ENCODE peak calls at places on chromosomes 7 and 10, in six cellular contexts. O is WTC11, Z is endothelial cell of umbilical vein, I is GM20000, Q is nephron progenitor cell, Y is MM.1S. E is an unnamed sample.

GRCh38 chr10:67784584-67784983 is 53.4 kb downstream of the DNAJC12 start:
- DNase-seq in O (no peak), Z (no peak), I (no peak), Q (no peak), Y (no peak), E (no peak)

GRCh38 chr7:116661741-116662329 is 10.2 kb upstream of the MET start:
- DNase-seq in O (no peak), Z (no peak), I (no peak), Q (peak), Y (no peak), E (no peak)

GRCh38 chr7:42350801-42351200 is 113.8 kb upstream of the GLI3 start:
- DNase-seq in O (no peak), Z (no peak), I (no peak), Q (no peak), Y (no peak), E (no peak)

GRCh38 chr10:110737886-110738634 is 93.9 kb downstream of the RBM20 start:
- DNase-seq in O (no peak), Z (no peak), I (no peak), Q (no peak), Y (no peak), E (no peak)

GRCh38 chr10:69864321-69864720 is 62.6 kb downstream of the COL13A1 start:
- DNase-seq in O (no peak), Z (peak), I (no peak), Q (no peak), Y (no peak), E (no peak)

GRCh38 chr7:148819697-148820332 is 64.3 kb downstream of the EZH2 start:
- DNase-seq in O (no peak), Z (peak), I (no peak), Q (no peak), Y (no peak), E (no peak)

GRCh38 chr10:62772186-62772950 is 32.2 kb upstream of the ADO start:
- DNase-seq in O (no peak), Z (no peak), I (no peak), Q (no peak), Y (no peak), E (no peak)

GRCh38 chr10:381346-381745 is 246.1 kb downstream of the ZMYND11 start:
- DNase-seq in O (no peak), Z (no peak), I (no peak), Q (no peak), Y (no peak), E (no peak)

GRCh38 chr7:14938181-14938580 is 35.6 kb upstream of the DGKB start:
- DNase-seq in O (no peak), Z (no peak), I (no peak), Q (no peak), Y (no peak), E (no peak)

GRCh38 chr7:72441791-72442190 is 29.7 kb upstream of the CALN1 start:
- DNase-seq in O (no peak), Z (no peak), I (no peak), Q (no peak), Y (no peak), E (no peak)

GRCh38 chr7:2651336-2651735 is 19.6 kb downstream of the TTYH3 start:
- DNase-seq in O (no peak), Z (no peak), I (no peak), Q (no peak), Y (no peak), E (peak)

GRCh38 chr10:101749033-101749432 is 26.9 kb downstream of the FGF8 start:
- DNase-seq in O (peak), Z (no peak), I (no peak), Q (peak), Y (no peak), E (no peak)

GRCh38 chr7:49791089-49791741 is 17.8 kb downstream of the VWC2 start:
- DNase-seq in O (peak), Z (no peak), I (peak), Q (peak), Y (peak), E (peak)

GRCh38 chr10:29317423-29318021 is 28.7 kb downstream of the LYZL1 start:
- DNase-seq in O (no peak), Z (no peak), I (no peak), Q (no peak), Y (no peak), E (no peak)

GRCh38 chr7:7265057-7265456 is 82.7 kb downstream of the C1GALT1 start:
- DNase-seq in O (no peak), Z (no peak), I (no peak), Q (no peak), Y (no peak), E (no peak)

GRCh38 chr7:13879994-13880686 is 109.3 kb downstream of the ETV1 start:
- DNase-seq in O (no peak), Z (no peak), I (no peak), Q (no peak), Y (no peak), E (no peak)

GRCh38 chr10:27285093-27285492 is 44.5 kb upstream of the ACBD5 start:
- DNase-seq in O (peak), Z (peak), I (no peak), Q (no peak), Y (peak), E (peak)

DNA sequence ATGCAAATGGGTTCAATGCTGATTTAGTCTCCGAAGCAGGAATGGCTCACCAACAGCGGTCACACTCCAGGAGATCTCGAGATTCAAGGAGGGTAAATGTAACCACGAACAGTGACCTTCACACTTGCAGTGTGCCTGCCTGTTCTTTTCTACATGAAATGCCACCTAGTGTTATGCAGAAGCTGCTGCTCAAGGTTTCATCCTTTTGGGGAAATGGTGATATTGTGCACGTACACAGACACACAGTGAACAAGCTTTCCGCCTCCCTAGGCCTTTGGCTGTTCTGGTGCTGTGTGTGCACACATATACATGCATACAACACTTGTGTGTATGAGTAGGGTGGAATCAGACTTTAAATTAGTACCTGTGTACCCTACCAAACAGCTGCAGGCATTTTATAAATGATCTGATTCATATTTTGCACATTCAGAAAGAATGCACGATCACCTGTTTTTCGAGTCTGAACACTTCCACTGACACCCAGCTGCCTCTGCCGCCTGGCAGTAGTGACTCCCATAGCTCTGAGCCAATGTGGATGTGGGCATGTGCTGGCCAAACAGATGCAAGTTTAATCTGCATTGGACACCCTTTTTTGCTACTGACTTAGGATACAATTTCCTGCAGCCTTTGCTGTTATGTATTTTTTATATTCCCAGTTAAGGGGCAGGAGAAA is 100.5 kb downstream of the TACC2 start:
- DNase-seq in O (no peak), Z (no peak), I (no peak), Q (no peak), Y (no peak), E (no peak)
- TF ChIP-seq CTCF in O (no peak), Z (no peak), I (no peak), Q (no peak), Y (no peak), E (no peak)

GRCh38 chr10:50574932-50575331 is 48.8 kb downstream of the SGMS1 start:
- DNase-seq in O (no peak), Z (no peak), I (no peak), Q (no peak), Y (no peak), E (no peak)

GRCh38 chr10:50572017-50572491 is 51.7 kb downstream of the SGMS1 start:
- DNase-seq in O (no peak), Z (no peak), I (no peak), Q (no peak), Y (no peak), E (no peak)

GRCh38 chr10:50575477-50576244 is 48.1 kb downstream of the SGMS1 start:
- DNase-seq in O (no peak), Z (no peak), I (no peak), Q (no peak), Y (no peak), E (no peak)

GRCh38 chr10:50576245-50576815 is 47.4 kb downstream of the SGMS1 start:
- DNase-seq in O (no peak), Z (no peak), I (no peak), Q (no peak), Y (no peak), E (no peak)

GRCh38 chr10:50574305-50574704 is 49.5 kb downstream of the SGMS1 start:
- DNase-seq in O (no peak), Z (no peak), I (no peak), Q (no peak), Y (no peak), E (no peak)
- TF ChIP-seq CTCF in O (peak), Z (no peak), I (no peak), Q (peak), Y (peak), E (no peak)

GRCh38 chr10:86261933-86262665 is 104.5 kb downstream of the GRID1 start:
- DNase-seq in O (peak), Z (no peak), I (peak), Q (peak), Y (peak), E (peak)
- TF ChIP-seq CTCF in O (no peak), Z (no peak), I (peak), Q (no peak), Y (peak), E (no peak)

GRCh38 chr10:31708513-31708912 is 220.1 kb downstream of the ARHGAP12 start:
- DNase-seq in O (no peak), Z (peak), I (no peak), Q (no peak), Y (no peak), E (no peak)

GRCh38 chr10:31709501-31709900 is 219.1 kb downstream of the ARHGAP12 start:
- DNase-seq in O (no peak), Z (no peak), I (no peak), Q (no peak), Y (no peak), E (no peak)

GRCh38 chr10:31707578-31708411 is 220.8 kb downstream of the ARHGAP12 start:
- DNase-seq in O (no peak), Z (peak), I (peak), Q (peak), Y (peak), E (peak)

GRCh38 chr10:31706921-31707571 is 221.6 kb downstream of the ARHGAP12 start:
- DNase-seq in O (no peak), Z (peak), I (no peak), Q (no peak), Y (no peak), E (no peak)

DNA sequence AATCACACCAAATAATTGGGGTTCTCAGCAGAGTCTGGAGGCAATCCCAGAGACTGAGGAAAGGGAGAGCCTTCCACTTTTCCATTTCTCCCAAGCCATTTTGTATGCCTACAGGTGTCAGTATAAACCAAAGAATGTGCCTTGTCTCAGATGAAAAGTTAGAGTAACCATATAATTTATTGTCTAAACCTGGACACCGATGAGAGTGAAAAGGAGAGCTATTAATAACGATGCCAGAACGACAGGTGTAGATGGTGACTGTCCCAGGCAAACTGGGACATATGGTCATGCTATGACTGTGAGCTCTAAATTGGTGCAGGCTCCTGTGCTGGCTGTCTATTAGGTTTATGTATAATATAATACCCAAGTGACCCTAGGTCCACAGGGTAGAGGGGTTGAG is 219.6 kb downstream of the ARHGAP12 start:
- DNase-seq in O (no peak), Z (peak), I (no peak), Q (no peak), Y (peak), E (no peak)
- TF ChIP-seq CTCF in O (no peak), Z (no peak), I (no peak), Q (no peak), Y (peak), E (no peak)

DNA sequence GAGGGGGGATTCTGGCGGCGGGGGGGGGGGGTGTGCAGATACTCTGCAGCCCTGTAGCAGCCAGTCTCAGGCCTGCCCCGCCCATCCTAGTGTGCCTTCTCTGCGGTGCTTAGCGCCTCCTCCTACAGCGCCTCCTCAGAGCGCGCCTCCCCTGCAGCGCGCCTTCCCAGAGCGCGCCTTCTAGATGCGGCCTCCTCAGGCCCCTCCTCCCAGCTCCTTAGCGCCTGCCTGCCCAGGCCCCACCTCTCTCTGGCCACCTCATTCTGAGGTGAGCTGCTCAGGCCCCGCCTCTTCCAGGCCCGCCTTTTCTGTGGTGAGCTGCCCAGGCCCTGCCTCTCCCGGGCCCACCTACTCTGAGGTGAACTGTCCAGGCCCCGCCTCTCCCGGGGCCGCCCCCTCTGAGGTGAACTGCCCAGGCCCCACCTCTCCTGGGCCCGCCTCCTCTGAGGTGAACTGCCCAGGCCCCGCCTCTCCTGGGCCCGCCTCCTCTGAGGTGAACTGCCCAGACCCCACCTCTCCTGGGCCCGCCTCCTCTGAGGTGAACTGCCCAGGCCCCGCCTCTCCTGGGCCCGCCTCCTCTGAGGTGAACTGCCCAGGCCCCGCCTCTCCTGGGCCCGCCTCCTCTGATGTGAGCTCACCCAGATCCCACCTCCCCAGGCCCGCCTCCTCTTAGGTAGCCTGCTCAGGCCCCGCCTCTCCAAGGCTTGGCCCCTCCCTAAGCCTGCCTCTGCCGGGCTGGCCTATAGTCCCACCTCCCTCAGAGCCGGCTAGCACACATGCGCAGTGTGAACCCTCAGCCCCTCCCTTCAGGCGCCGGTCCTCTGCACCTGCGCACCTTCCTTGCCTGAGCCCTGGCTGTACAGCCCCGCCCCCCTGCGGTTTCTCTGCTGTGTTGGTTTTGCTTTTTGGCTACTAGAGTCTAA is 2.1 kb upstream of the SGCE start:
- DNase-seq in O (peak), Z (peak), I (peak), Q (peak), Y (peak), E (peak)
- TF ChIP-seq CTCF in O (no peak), Z (no peak), I (no peak), Q (no peak), Y (no peak), E (no peak)

GRCh38 chr7:149872419-149873073 is 1.2 kb upstream of the ATP6V0E2 start:
- DNase-seq in O (peak), Z (peak), I (peak), Q (peak), Y (no peak), E (peak)
- TF ChIP-seq CTCF in O (no peak), Z (no peak), I (no peak), Q (no peak), Y (no peak), E (no peak)

GRCh38 chr10:116733566-116733965 is 8.8 kb downstream of the HSPA12A start:
- DNase-seq in O (no peak), Z (no peak), I (no peak), Q (no peak), Y (no peak), E (no peak)
- TF ChIP-seq CTCF in O (no peak), Z (no peak), I (no peak), Q (no peak), Y (no peak), E (no peak)

GRCh38 chr10:8058274-8059111 is 4.0 kb downstream of the GATA3 start:
- DNase-seq in O (no peak), Z (no peak), I (no peak), Q (no peak), Y (no peak), E (no peak)

GRCh38 chr10:8055420-8056349 is 1.2 kb downstream of the GATA3 start:
- DNase-seq in O (no peak), Z (no peak), I (peak), Q (peak), Y (no peak), E (peak)

GRCh38 chr10:8056378-8056777 is 1.9 kb downstream of the GATA3 start:
- DNase-seq in O (no peak), Z (peak), I (peak), Q (no peak), Y (no peak), E (no peak)

GRCh38 chr10:8057636-8058273 is 3.3 kb downstream of the GATA3 start:
- DNase-seq in O (no peak), Z (peak), I (peak), Q (no peak), Y (no peak), E (no peak)

DNA sequence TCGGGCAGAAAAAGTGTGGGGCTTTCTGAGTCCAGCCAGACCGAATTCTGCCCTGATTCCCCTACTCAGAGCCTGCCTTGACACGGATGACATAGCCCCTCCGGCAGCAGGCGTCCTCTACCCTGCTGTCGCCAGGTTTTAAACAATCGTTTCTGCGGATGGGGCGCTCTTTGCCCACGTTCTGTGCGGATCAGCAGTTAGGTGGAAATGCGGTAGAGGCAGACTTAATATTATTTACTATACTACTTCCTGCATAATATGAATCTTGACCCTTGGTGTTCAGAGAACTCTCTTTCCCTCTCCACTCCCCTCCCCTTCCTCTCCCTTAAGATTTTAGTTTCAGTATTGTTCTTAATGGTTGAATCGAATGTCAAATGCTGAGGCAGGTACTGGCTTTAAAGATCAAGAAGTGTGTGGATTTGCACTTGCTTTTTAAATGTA is 2.4 kb downstream of the GATA3 start:
- DNase-seq in O (no peak), Z (peak), I (peak), Q (no peak), Y (no peak), E (peak)
- TF ChIP-seq CTCF in O (no peak), Z (no peak), I (no peak), Q (no peak), Y (no peak), E (no peak)

GRCh38 chr10:43114743-43115611 is 23.3 kb upstream of the CSGALNACT2 start:
- DNase-seq in O (no peak), Z (no peak), I (no peak), Q (no peak), Y (no peak), E (no peak)
- TF ChIP-seq CTCF in O (no peak), Z (no peak), I (no peak), Q (no peak), Y (no peak), E (no peak)

E was measured in activated CD8-positive, alpha-beta T cell treated with anti-CD3 and anti-CD28 coated beads for 36 hours.